ENCODE peak calls at places on chromosomes 13 and 19, in four cellular contexts. One of them, this sample, is unnamed.

GRCh38 chr13:51001335-51001734 is 91.7 kb downstream of the RNASEH2B start:
- DNase-seq in activated CD4-positive, alpha-beta memory T cell treated with anti-CD3 and anti-CD28 coated beads for 36 hours: no peak
- DNase-seq in ELR: no peak
- DNase-seq in activated CD4-positive, alpha-beta T cell treated with anti-CD3 and anti-CD28 coated beads, Interleukin-2, amount 50 U/mL, for 48 hours: no peak
- DNase-seq in this sample: no peak

GRCh38 chr13:23427342-23428182 is 5.9 kb downstream of the SACS start:
- DNase-seq in activated CD4-positive, alpha-beta T cell treated with anti-CD3 and anti-CD28 coated beads, Interleukin-2, amount 50 U/mL, for 48 hours: no peak
- DNase-seq in activated CD4-positive, alpha-beta memory T cell treated with anti-CD3 and anti-CD28 coated beads for 36 hours: no peak
- DNase-seq in ELR: peak; percentile 86
- DNase-seq in this sample: no peak

GRCh38 chr19:5257155-5258045 is 83.2 kb downstream of the PTPRS start:
- DNase-seq in activated CD4-positive, alpha-beta T cell treated with anti-CD3 and anti-CD28 coated beads, Interleukin-2, amount 50 U/mL, for 48 hours: no peak
- DNase-seq in ELR: no peak
- DNase-seq in activated CD4-positive, alpha-beta memory T cell treated with anti-CD3 and anti-CD28 coated beads for 36 hours: no peak
- DNase-seq in this sample: no peak

GRCh38 chr19:54029930-54030490 is 33.7 kb downstream of the VSTM1 start:
- DNase-seq in activated CD4-positive, alpha-beta T cell treated with anti-CD3 and anti-CD28 coated beads, Interleukin-2, amount 50 U/mL, for 48 hours: peak; percentile 70
- DNase-seq in ELR: peak; percentile 73
- DNase-seq in activated CD4-positive, alpha-beta memory T cell treated with anti-CD3 and anti-CD28 coated beads for 36 hours: peak; percentile 67
- DNase-seq in this sample: no peak

GRCh38 chr13:40130871-40131636 is 475.6 kb downstream of the COG6 start:
- DNase-seq in activated CD4-positive, alpha-beta T cell treated with anti-CD3 and anti-CD28 coated beads, Interleukin-2, amount 50 U/mL, for 48 hours: no peak
- DNase-seq in activated CD4-positive, alpha-beta memory T cell treated with anti-CD3 and anti-CD28 coated beads for 36 hours: peak; percentile 39
- DNase-seq in ELR: peak; percentile 62
- DNase-seq in this sample: no peak

GRCh38 chr19:27679905-27680304 is 1533.0 kb downstream of the UQCRFS1 start:
- DNase-seq in activated CD4-positive, alpha-beta T cell treated with anti-CD3 and anti-CD28 coated beads, Interleukin-2, amount 50 U/mL, for 48 hours: no peak
- DNase-seq in ELR: no peak
- DNase-seq in activated CD4-positive, alpha-beta memory T cell treated with anti-CD3 and anti-CD28 coated beads for 36 hours: no peak
- DNase-seq in this sample: no peak

GRCh38 chr13:34347784-34348573 is 530.0 kb downstream of the RFC3 start:
- DNase-seq in activated CD4-positive, alpha-beta T cell treated with anti-CD3 and anti-CD28 coated beads, Interleukin-2, amount 50 U/mL, for 48 hours: no peak
- DNase-seq in activated CD4-positive, alpha-beta memory T cell treated with anti-CD3 and anti-CD28 coated beads for 36 hours: no peak
- DNase-seq in ELR: no peak
- DNase-seq in this sample: no peak

GRCh38 chr19:12015015-12015752 is 20.3 kb downstream of the ZNF433 start:
- DNase-seq in ELR: no peak
- DNase-seq in activated CD4-positive, alpha-beta memory T cell treated with anti-CD3 and anti-CD28 coated beads for 36 hours: no peak
- DNase-seq in activated CD4-positive, alpha-beta T cell treated with anti-CD3 and anti-CD28 coated beads, Interleukin-2, amount 50 U/mL, for 48 hours: no peak
- DNase-seq in this sample: no peak

GRCh38 chr19:16338470-16339360 is 14.1 kb downstream of the KLF2 start:
- DNase-seq in activated CD4-positive, alpha-beta T cell treated with anti-CD3 and anti-CD28 coated beads, Interleukin-2, amount 50 U/mL, for 48 hours: peak; percentile 80
- DNase-seq in ELR: peak; percentile 99
- DNase-seq in activated CD4-positive, alpha-beta memory T cell treated with anti-CD3 and anti-CD28 coated beads for 36 hours: peak; percentile 88
- DNase-seq in this sample: no peak

GRCh38 chr13:43374621-43375020 is 351.2 kb downstream of the DNAJC15 start:
- DNase-seq in activated CD4-positive, alpha-beta T cell treated with anti-CD3 and anti-CD28 coated beads, Interleukin-2, amount 50 U/mL, for 48 hours: no peak
- DNase-seq in activated CD4-positive, alpha-beta memory T cell treated with anti-CD3 and anti-CD28 coated beads for 36 hours: no peak
- DNase-seq in ELR: no peak
- DNase-seq in this sample: peak; percentile 42

GRCh38 chr19:45464861-45465427 is 2.9 kb upstream of the FOSB start:
- DNase-seq in ELR: no peak
- DNase-seq in activated CD4-positive, alpha-beta memory T cell treated with anti-CD3 and anti-CD28 coated beads for 36 hours: no peak
- DNase-seq in activated CD4-positive, alpha-beta T cell treated with anti-CD3 and anti-CD28 coated beads, Interleukin-2, amount 50 U/mL, for 48 hours: no peak
- DNase-seq in this sample: no peak

GRCh38 chr19:3506384-3507340 is 551 bp downstream of the FZR1 start:
- DNase-seq in activated CD4-positive, alpha-beta T cell treated with anti-CD3 and anti-CD28 coated beads, Interleukin-2, amount 50 U/mL, for 48 hours: peak; percentile 32
- DNase-seq in activated CD4-positive, alpha-beta memory T cell treated with anti-CD3 and anti-CD28 coated beads for 36 hours: peak; percentile 43
- DNase-seq in ELR: peak; percentile 52
- DNase-seq in this sample: no peak

GRCh38 chr13:77326905-77327604 is at the start of gene MYCBP2:
- DNase-seq in ELR: peak; percentile 98
- DNase-seq in activated CD4-positive, alpha-beta T cell treated with anti-CD3 and anti-CD28 coated beads, Interleukin-2, amount 50 U/mL, for 48 hours: peak; percentile 98
- DNase-seq in activated CD4-positive, alpha-beta memory T cell treated with anti-CD3 and anti-CD28 coated beads for 36 hours: peak; percentile 99
- DNase-seq in this sample: peak; percentile 98

GRCh38 chr19:47848871-47849473 is 10.1 kb upstream of the TPRX2 start:
- DNase-seq in activated CD4-positive, alpha-beta T cell treated with anti-CD3 and anti-CD28 coated beads, Interleukin-2, amount 50 U/mL, for 48 hours: peak; percentile 66
- DNase-seq in ELR: peak; percentile 44
- DNase-seq in activated CD4-positive, alpha-beta memory T cell treated with anti-CD3 and anti-CD28 coated beads for 36 hours: peak; percentile 59
- DNase-seq in this sample: no peak

GRCh38 chr19:5990289-5990797 is 12.4 kb upstream of the RANBP3 start:
- DNase-seq in ELR: no peak
- DNase-seq in activated CD4-positive, alpha-beta memory T cell treated with anti-CD3 and anti-CD28 coated beads for 36 hours: no peak
- DNase-seq in activated CD4-positive, alpha-beta T cell treated with anti-CD3 and anti-CD28 coated beads, Interleukin-2, amount 50 U/mL, for 48 hours: no peak
- DNase-seq in this sample: no peak

GRCh38 chr19:46159893-46160775 is 12.1 kb downstream of the IGFL2 start:
- DNase-seq in activated CD4-positive, alpha-beta T cell treated with anti-CD3 and anti-CD28 coated beads, Interleukin-2, amount 50 U/mL, for 48 hours: no peak
- DNase-seq in ELR: no peak
- DNase-seq in activated CD4-positive, alpha-beta memory T cell treated with anti-CD3 and anti-CD28 coated beads for 36 hours: no peak
- DNase-seq in this sample: no peak